ENCODE peak calls at places on chromosomes 2 and 18, in four cellular contexts. V, P, M and Z are unnamed samples.

GRCh38 chr18:22168360-22168921 is 948 bp upstream of the GATA6 start:
- DNase-seq in V (peak), M (no peak), P (no peak), Z (peak)

GRCh38 chr2:65435625-65436168 is 3.3 kb upstream of the SPRED2 start:
- DNase-seq in P (peak), V (peak), M (peak), Z (peak)

GRCh38 chr2:18520605-18521031 is 39.8 kb downstream of the RDH14 start:
- DNase-seq in M (peak), P (peak), V (peak), Z (peak)

GRCh38 chr2:85796549-85797262 is 42.9 kb downstream of the ATOH8 start:
- DNase-seq in V (no peak), P (no peak), M (no peak), Z (no peak)

GRCh38 chr2:219631925-219632757 is 4.7 kb downstream of the SLC4A3 start:
- DNase-seq in V (no peak), M (no peak), P (no peak), Z (no peak)

GRCh38 chr2:190365499-190366204 is 22.3 kb downstream of the INPP1 start:
- DNase-seq in V (no peak), P (no peak), M (no peak), Z (no peak)

GRCh38 chr2:105329197-105329554 is 359 bp downstream of the TGFBRAP1 start:
- DNase-seq in V (peak), P (peak), M (no peak), Z (no peak)

GRCh38 chr2:42328148-42328833 is 32.7 kb downstream of the COX7A2L start:
- DNase-seq in P (peak), M (no peak), V (peak), Z (no peak)

GRCh38 chr2:99488999-99489757 is 639 bp downstream of the REV1 start:
- DNase-seq in M (peak), P (peak), V (peak), Z (peak)

GRCh38 chr2:236572482-236572881 is 2.9 kb downstream of the ACKR3 start:
- DNase-seq in V (no peak), P (no peak), M (no peak), Z (no peak)

GRCh38 chr2:111032721-111033532 is 87.8 kb upstream of the BCL2L11 start:
- DNase-seq in V (no peak), M (no peak), P (peak), Z (no peak)

GRCh38 chr18:48106976-48107781 is 176.7 kb upstream of the SMAD2 start:
- DNase-seq in M (no peak), V (no peak), P (no peak), Z (no peak)

GRCh38 chr18:11553098-11553940 is 56.1 kb upstream of the SLC35G4 start:
- DNase-seq in M (peak), P (peak), V (peak), Z (peak)

GRCh38 chr2:204280239-204280638 is 265.0 kb upstream of the PARD3B start:
- DNase-seq in M (no peak), P (no peak), V (no peak), Z (no peak)

GRCh38 chr2:120660771-120661459 is 74.8 kb upstream of the GLI2 start:
- DNase-seq in V (no peak), M (no peak), P (no peak), Z (no peak)

GRCh38 chr2:176873403-176873802 is 339.2 kb upstream of the HNRNPA3 start:
- DNase-seq in P (no peak), V (no peak), M (no peak), Z (peak)

GRCh38 chr2:127358044-127358443 is 29.7 kb downstream of the MAP3K2 start:
- DNase-seq in M (no peak), P (no peak), V (no peak), Z (no peak)

GRCh38 chr2:109331864-109332848 is 203.2 kb downstream of the SH3RF3 start:
- DNase-seq in V (peak), P (peak), M (no peak), Z (no peak)

GRCh38 chr2:152354069-152354755 is 19.2 kb downstream of the FMNL2 start:
- DNase-seq in V (no peak), M (no peak), P (no peak), Z (no peak)

GRCh38 chr18:49685231-49685942 is 123.5 kb downstream of the LIPG start:
- DNase-seq in M (no peak), P (no peak), V (no peak), Z (no peak)

GRCh38 chr2:174681099-174681982 is 82.9 kb downstream of the CHRNA1 start:
- DNase-seq in M (no peak), V (no peak), P (no peak), Z (no peak)

GRCh38 chr2:98883780-98884211 is 52.2 kb downstream of the CRACDL start:
- DNase-seq in V (no peak), M (no peak), P (no peak), Z (no peak)

GRCh38 chr2:43021791-43022500 is 204.5 kb downstream of the ZFP36L2 start:
- DNase-seq in M (peak), P (no peak), V (peak), Z (no peak)

GRCh38 chr2:146927080-146927714 is 917.6 kb upstream of the ACVR2A start:
- DNase-seq in P (peak), V (peak), M (peak), Z (peak)

GRCh38 chr2:48131503-48132293 is 225.4 kb upstream of the FBXO11 start:
- DNase-seq in P (no peak), M (no peak), V (no peak), Z (no peak)

GRCh38 chr2:27211943-27212625 is at the start of the genes ATRAID and SLC5A6:
- DNase-seq in V (peak), M (peak), P (peak), Z (peak)

DNA sequence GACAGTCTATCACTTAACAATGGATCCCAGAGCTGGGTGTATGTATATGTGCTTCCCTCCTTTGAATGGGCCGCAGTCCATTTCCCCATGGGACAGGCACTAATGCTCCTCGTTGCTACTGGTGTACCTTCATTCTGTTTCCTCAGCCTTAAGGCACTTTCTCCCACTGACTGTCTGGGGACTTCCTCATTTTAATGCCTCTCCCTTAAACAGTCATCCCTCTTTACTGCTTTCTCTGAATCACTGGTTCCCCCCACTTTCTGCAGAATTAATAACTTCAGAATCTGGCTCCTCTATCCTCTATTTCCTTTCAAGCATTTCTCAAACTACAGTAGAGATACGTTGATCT is 36.2 kb downstream of the COLEC12 start:
- DNase-seq in V (no peak), P (no peak), M (no peak), Z (no peak)
- TF ChIP-seq CTCF in V (no peak), P (no peak), M (no peak), Z (no peak)

GRCh38 chr2:112670521-112671022 is 24.8 kb downstream of the SLC20A1 start:
- DNase-seq in M (no peak), P (no peak), V (no peak), Z (no peak)
- TF ChIP-seq CTCF in M (no peak), P (no peak), V (no peak), Z (no peak)

DNA sequence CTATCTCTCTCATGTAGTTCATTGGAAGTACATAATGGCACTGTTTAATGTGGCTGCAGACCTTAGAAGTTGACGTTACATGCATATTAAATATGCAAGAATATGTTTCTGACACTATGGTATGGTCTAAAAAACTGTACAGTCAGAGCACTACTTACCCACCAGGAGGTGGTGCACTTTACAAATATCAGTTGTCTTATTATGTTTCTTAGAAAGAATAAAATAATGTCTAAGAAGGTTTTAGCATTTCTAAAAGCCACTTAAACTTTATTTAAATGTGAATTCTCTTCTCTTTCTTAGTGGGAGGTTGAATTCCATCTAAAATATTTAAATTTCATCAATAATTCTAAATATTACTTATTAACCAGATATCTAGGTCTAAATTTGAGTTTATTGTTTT is 4.3 kb downstream of the TMEFF2 start:
- DNase-seq in V (peak), M (no peak), P (no peak), Z (no peak)
- TF ChIP-seq CTCF in V (peak), M (peak), P (peak), Z (peak)

GRCh38 chr2:209578394-209579006 is 154.7 kb downstream of the MAP2 start:
- DNase-seq in V (no peak), M (no peak), P (no peak), Z (peak)

GRCh38 chr2:209574515-209574914 is 150.7 kb downstream of the MAP2 start:
- DNase-seq in P (no peak), M (no peak), V (no peak), Z (no peak)

GRCh38 chr2:209579236-209579749 is 155.4 kb downstream of the MAP2 start:
- DNase-seq in V (peak), M (no peak), P (no peak), Z (peak)

GRCh38 chr2:209577376-209578357 is 153.8 kb downstream of the MAP2 start:
- DNase-seq in P (peak), M (no peak), V (peak), Z (no peak)
- TF ChIP-seq CTCF in P (peak), M (peak), V (peak), Z (peak)

DNA sequence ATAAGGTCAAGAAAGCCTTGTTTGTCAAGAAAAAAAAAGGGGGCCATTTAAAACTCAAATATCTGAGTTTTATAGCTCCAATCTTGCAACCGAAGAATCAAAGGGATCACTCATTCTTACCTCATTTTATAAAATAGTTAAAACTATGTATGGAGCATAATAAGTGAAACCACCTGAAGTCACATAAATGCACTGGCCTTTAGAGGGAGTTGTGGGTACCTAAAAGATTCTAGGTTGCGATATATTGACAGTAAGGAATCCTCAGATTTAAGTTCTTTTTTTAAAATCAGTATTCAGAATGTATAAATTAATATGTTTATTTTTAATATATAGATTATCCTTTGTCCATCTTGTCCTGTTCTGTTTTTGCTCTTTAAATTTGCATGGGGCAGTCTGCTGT is 3.4 kb downstream of the ARHGAP28 start:
- DNase-seq in M (no peak), P (no peak), V (no peak), Z (no peak)
- TF ChIP-seq CTCF in M (no peak), P (no peak), V (no peak), Z (no peak)

GRCh38 chr2:29014811-29015414 is 33.8 kb downstream of the TOGARAM2 start:
- DNase-seq in V (peak), M (no peak), P (peak), Z (no peak)
- TF ChIP-seq CTCF in V (peak), M (no peak), P (peak), Z (no peak)

GRCh38 chr2:202157211-202157985 is 81.0 kb downstream of the SUMO1 start:
- DNase-seq in P (no peak), M (no peak), V (no peak), Z (no peak)

GRCh38 chr2:202161106-202161836 is 77.1 kb downstream of the SUMO1 start:
- DNase-seq in M (no peak), V (no peak), P (peak), Z (no peak)

GRCh38 chr2:202164409-202164808 is 74.0 kb downstream of the SUMO1 start:
- DNase-seq in P (no peak), M (no peak), V (no peak), Z (no peak)

GRCh38 chr2:202154613-202155281 is 81.7 kb downstream of the KIAA2012 start:
- DNase-seq in M (no peak), P (no peak), V (no peak), Z (no peak)

GRCh38 chr2:202158796-202159195 is 79.6 kb downstream of the SUMO1 start:
- DNase-seq in V (peak), M (no peak), P (no peak), Z (no peak)
- TF ChIP-seq CTCF in V (peak), M (peak), P (no peak), Z (no peak)